ENCODE peak calls at places on chromosomes 12 and 14, in five cellular contexts. J is NCI-H2081, I is RPMI7951, K is fibroblast of pulmonary artery, T is Karpas-422. C is an unnamed sample.

GRCh38 chr12:54370218-54370730 is 6.0 kb upstream of the GPR84 start:
- DNase-seq in I (peak), T (peak), J (peak), K (peak), C (peak)

GRCh38 chr14:76133103-76133502 is 18.6 kb upstream of the GPATCH2L start:
- DNase-seq in K (peak), I (peak), J (no peak), T (peak), C (peak)

GRCh38 chr12:75870878-75871277 is 160.7 kb downstream of the PHLDA1 start:
- DNase-seq in K (no peak), T (no peak), J (no peak), I (peak), C (peak)

GRCh38 chr14:91031668-91032067 is 28.8 kb downstream of the RPS6KA5 start:
- DNase-seq in I (no peak), K (no peak), T (no peak), J (no peak), C (no peak)

GRCh38 chr14:67650161-67650560 is 24.3 kb downstream of the VTI1B start:
- DNase-seq in K (no peak), T (no peak), I (no peak), J (no peak), C (no peak)

GRCh38 chr14:103033744-103034143 is 23.6 kb downstream of the CDC42BPB start:
- DNase-seq in I (no peak), K (no peak), J (no peak), T (no peak), C (peak)

GRCh38 chr12:6093764-6094163 is 30.7 kb downstream of the VWF start:
- DNase-seq in J (no peak), K (no peak), T (no peak), I (no peak), C (no peak)

GRCh38 chr12:118418385-118419057 is 42.2 kb downstream of the SUDS3 start:
- DNase-seq in T (no peak), J (no peak), I (no peak), K (peak), C (no peak)

GRCh38 chr14:96660667-96661066 is 136.5 kb upstream of the VRK1 start:
- DNase-seq in K (no peak), T (no peak), J (no peak), I (no peak), C (no peak)

C was measured in mesenchymal stem cell.